ENCODE peak calls at places on chromosomes 11 and 22, in six cellular contexts. One of them, this sample, is unnamed.

GRCh38 chr22:37604875-37605274 is 3.8 kb upstream of the GGA1 start:
- DNase-seq in HepG2: no peak
- DNase-seq in H1: no peak
- DNase-seq in GM12891: no peak
- DNase-seq in GM12878: no peak
- DNase-seq in K562: no peak
- DNase-seq in this sample: no peak

GRCh38 chr22:45225732-45226560 is 14.7 kb downstream of the KIAA0930 start:
- DNase-seq in GM12891: no peak
- DNase-seq in K562: no peak
- DNase-seq in HepG2: peak; percentile 25
- DNase-seq in GM12878: no peak
- DNase-seq in H1: no peak
- DNase-seq in this sample: no peak

GRCh38 chr11:36254739-36255138 is 34.5 kb downstream of the COMMD9 start:
- DNase-seq in K562: no peak
- DNase-seq in GM12891: no peak
- DNase-seq in H1: no peak
- DNase-seq in HepG2: no peak
- DNase-seq in GM12878: no peak
- DNase-seq in this sample: no peak

GRCh38 chr11:86152901-86153300 is 84.0 kb upstream of the PICALM start:
- DNase-seq in K562: no peak
- DNase-seq in HepG2: no peak
- DNase-seq in GM12878: no peak
- DNase-seq in GM12891: no peak
- DNase-seq in H1: no peak
- DNase-seq in this sample: no peak

GRCh38 chr11:113668255-113668654 is 37.9 kb downstream of the TMPRSS5 start:
- DNase-seq in K562: no peak
- DNase-seq in H1: no peak
- DNase-seq in HepG2: no peak
- DNase-seq in GM12891: no peak
- DNase-seq in GM12878: no peak
- DNase-seq in this sample: no peak

GRCh38 chr11:35593143-35593542 is 25.1 kb upstream of the FJX1 start:
- DNase-seq in GM12891: no peak
- DNase-seq in HepG2: no peak
- DNase-seq in H1: no peak
- DNase-seq in K562: no peak
- DNase-seq in GM12878: no peak
- DNase-seq in this sample: no peak

GRCh38 chr22:41397143-41397811 is 15.5 kb downstream of the TEF start:
- DNase-seq in K562: no peak
- DNase-seq in GM12878: no peak
- DNase-seq in GM12891: no peak
- DNase-seq in HepG2: peak; percentile 91
- DNase-seq in H1: no peak
- DNase-seq in this sample: no peak

GRCh38 chr22:20588092-20588842 is 80.9 kb downstream of the MED15 start:
- DNase-seq in GM12878: no peak
- DNase-seq in K562: no peak
- DNase-seq in HepG2: no peak
- DNase-seq in GM12891: no peak
- DNase-seq in H1: no peak
- DNase-seq in this sample: no peak

GRCh38 chr11:44625759-44626523 is 60.5 kb downstream of the CD82 start:
- DNase-seq in H1: no peak
- DNase-seq in HepG2: no peak
- DNase-seq in GM12891: no peak
- DNase-seq in GM12878: no peak
- DNase-seq in K562: no peak
- DNase-seq in this sample: no peak

GRCh38 chr11:55357560-55358184 is 10.1 kb upstream of the OR4A15 start:
- DNase-seq in GM12891: no peak
- DNase-seq in GM12878: no peak
- DNase-seq in H1: no peak
- DNase-seq in HepG2: no peak
- DNase-seq in K562: no peak
- DNase-seq in this sample: no peak

GRCh38 chr11:2576116-2576515 is 123.7 kb downstream of the KCNQ1OT1 start:
- DNase-seq in GM12878: no peak
- DNase-seq in K562: no peak
- DNase-seq in H1: no peak
- DNase-seq in GM12891: no peak
- DNase-seq in HepG2: no peak
- DNase-seq in this sample: no peak

GRCh38 chr11:33454264-33454663 is 197.1 kb downstream of the HIPK3 start:
- DNase-seq in K562: no peak
- DNase-seq in HepG2: no peak
- DNase-seq in GM12891: no peak
- DNase-seq in H1: no peak
- DNase-seq in GM12878: no peak
- DNase-seq in this sample: no peak

GRCh38 chr11:65115361-65116082 is 2.0 kb downstream of the ZNHIT2 start:
- DNase-seq in H1: no peak
- DNase-seq in GM12878: no peak
- DNase-seq in K562: no peak
- DNase-seq in HepG2: no peak
- DNase-seq in GM12891: no peak
- DNase-seq in this sample: no peak

GRCh38 chr11:8258771-8259170 is 4.9 kb downstream of the LMO1 start:
- DNase-seq in HepG2: no peak
- DNase-seq in K562: no peak
- DNase-seq in H1: no peak
- DNase-seq in GM12878: no peak
- DNase-seq in GM12891: no peak
- DNase-seq in this sample: no peak

GRCh38 chr11:98732947-98733346 is 287.8 kb upstream of the CNTN5 start:
- DNase-seq in GM12891: no peak
- DNase-seq in HepG2: no peak
- DNase-seq in GM12878: no peak
- DNase-seq in K562: no peak
- DNase-seq in H1: no peak
- DNase-seq in this sample: no peak

GRCh38 chr11:78030429-78031325 is 7.6 kb upstream of the KCTD14 start:
- DNase-seq in H1: no peak
- DNase-seq in HepG2: peak; percentile 55
- DNase-seq in GM12878: no peak
- DNase-seq in GM12891: no peak
- DNase-seq in K562: no peak
- DNase-seq in this sample: no peak

GRCh38 chr11:75523189-75523588 is 2.6 kb downstream of the GDPD5 start:
- DNase-seq in HepG2: no peak
- DNase-seq in GM12891: no peak
- DNase-seq in K562: no peak
- DNase-seq in GM12878: no peak
- DNase-seq in H1: no peak
- DNase-seq in this sample: no peak

GRCh38 chr11:2399488-2400068 is 972 bp upstream of the TSSC4 start:
- DNase-seq in HepG2: no peak
- DNase-seq in H1: no peak
- DNase-seq in K562: no peak
- DNase-seq in GM12891: no peak
- DNase-seq in GM12878: no peak
- DNase-seq in this sample: no peak

GRCh38 chr22:38464992-38465672 is 2.8 kb upstream of the KDELR3 start:
- DNase-seq in GM12891: no peak
- DNase-seq in K562: no peak
- DNase-seq in HepG2: no peak
- DNase-seq in H1: no peak
- DNase-seq in GM12878: no peak
- DNase-seq in this sample: no peak

GRCh38 chr11:47396049-47396320 is 12.4 kb upstream of the SLC39A13 start:
- DNase-seq in K562: no peak
- DNase-seq in H1: no peak
- DNase-seq in GM12891: no peak
- DNase-seq in GM12878: no peak
- DNase-seq in HepG2: no peak
- DNase-seq in this sample: peak; percentile 11

GRCh38 chr11:47394322-47395224 is 13.8 kb upstream of the SLC39A13 start:
- DNase-seq in GM12891: peak; percentile 91
- DNase-seq in HepG2: peak; percentile 38
- DNase-seq in H1: no peak
- DNase-seq in GM12878: no peak
- DNase-seq in K562: peak; percentile 67
- DNase-seq in this sample: peak; percentile 89

GRCh38 chr11:47394050-47394321 is 14.4 kb upstream of the SLC39A13 start:
- DNase-seq in K562: no peak
- DNase-seq in HepG2: no peak
- DNase-seq in H1: no peak
- DNase-seq in GM12878: no peak
- DNase-seq in GM12891: no peak
- DNase-seq in this sample: no peak

GRCh38 chr11:47393163-47394049 is 15.0 kb upstream of the SLC39A13 start:
- DNase-seq in HepG2: no peak
- DNase-seq in K562: peak; percentile 54
- DNase-seq in H1: no peak
- DNase-seq in GM12891: no peak
- DNase-seq in GM12878: no peak
- DNase-seq in this sample: no peak

DNA sequence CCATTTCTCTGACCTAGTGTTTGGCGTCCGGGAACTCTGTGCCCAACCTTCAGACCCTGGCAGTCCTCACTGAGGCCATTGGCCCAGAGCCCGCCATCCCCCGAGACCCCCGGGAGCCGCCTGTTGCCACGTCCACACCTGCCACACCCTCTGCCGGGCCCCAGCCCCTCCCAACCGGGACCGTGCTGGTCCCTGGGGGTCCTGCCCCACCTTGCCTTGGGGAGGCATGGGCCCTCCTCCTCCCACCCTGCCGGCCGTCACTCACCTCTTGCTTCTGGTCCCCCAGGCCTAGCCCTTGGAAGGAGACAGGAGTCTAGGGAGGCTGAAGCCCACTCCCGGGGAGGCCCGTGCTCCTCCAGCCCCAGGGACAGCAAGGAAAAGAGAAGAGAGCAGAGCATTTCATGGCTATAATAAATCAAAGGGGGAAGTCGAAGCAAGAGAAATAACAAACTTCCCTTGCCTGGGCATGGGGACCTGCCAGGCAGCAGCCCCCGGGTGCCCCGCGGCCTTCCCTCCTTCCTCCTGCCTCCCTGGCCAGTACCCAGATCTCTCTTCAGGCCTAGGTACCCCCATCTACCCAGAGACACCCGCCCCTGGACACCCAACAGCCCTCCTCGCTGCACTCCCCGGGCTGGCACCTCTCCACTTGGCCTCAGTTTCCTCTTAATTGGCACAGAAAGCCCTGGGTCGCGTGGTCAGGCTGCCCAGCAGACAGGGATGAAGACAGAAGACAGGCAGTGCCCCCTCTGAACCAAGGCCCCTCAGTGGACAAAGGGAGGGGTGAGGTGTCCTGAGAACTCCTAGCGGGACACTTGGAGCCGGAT is 13.0 kb upstream of the SLC39A13 start:
- DNase-seq in HepG2: no peak
- DNase-seq in GM12878: no peak
- DNase-seq in GM12891: no peak
- DNase-seq in K562: no peak
- DNase-seq in H1: no peak
- DNase-seq in this sample: peak; percentile 35
- TF ChIP-seq TAF1 in HepG2: no peak
- TF ChIP-seq TAF1 in GM12878: no peak
- TF ChIP-seq TAF1 in GM12891: no peak
- TF ChIP-seq TAF1 in K562: no peak
- TF ChIP-seq TAF1 in H1: no peak
- TF ChIP-seq TAF1 in this sample: no peak

GRCh38 chr11:68212421-68213134 is 518 bp downstream of the KMT5B start:
- DNase-seq in HepG2: peak; percentile 65
- DNase-seq in GM12891: peak; percentile 74
- DNase-seq in K562: peak; percentile 85
- DNase-seq in GM12878: no peak
- DNase-seq in H1: no peak
- DNase-seq in this sample: peak; percentile 68
- TF ChIP-seq POLR2A in HepG2: no peak
- TF ChIP-seq POLR2A in GM12891: no peak
- TF ChIP-seq POLR2A in K562: no peak
- TF ChIP-seq POLR2A in GM12878: no peak
- TF ChIP-seq POLR2A in H1: peak; percentile 51
- TF ChIP-seq POLR2A in this sample: no peak

GRCh38 chr22:36364255-36365019 is 23.3 kb downstream of the MYH9 start:
- DNase-seq in H1: no peak
- DNase-seq in K562: no peak
- DNase-seq in HepG2: no peak
- DNase-seq in GM12891: no peak
- DNase-seq in GM12878: no peak
- DNase-seq in this sample: no peak

GRCh38 chr22:36362077-36362476 is 25.7 kb downstream of the MYH9 start:
- DNase-seq in H1: no peak
- DNase-seq in HepG2: no peak
- DNase-seq in GM12878: no peak
- DNase-seq in K562: no peak
- DNase-seq in GM12891: no peak
- DNase-seq in this sample: no peak

GRCh38 chr22:36363378-36363931 is 24.3 kb downstream of the MYH9 start:
- DNase-seq in HepG2: peak; percentile 82
- DNase-seq in GM12891: no peak
- DNase-seq in GM12878: no peak
- DNase-seq in H1: no peak
- DNase-seq in K562: no peak
- DNase-seq in this sample: no peak

GRCh38 chr22:36360871-36361383 is 26.8 kb downstream of the MYH9 start:
- DNase-seq in K562: no peak
- DNase-seq in HepG2: no peak
- DNase-seq in GM12891: no peak
- DNase-seq in GM12878: no peak
- DNase-seq in H1: no peak
- DNase-seq in this sample: no peak

GRCh38 chr22:36362819-36363377 is 24.9 kb downstream of the MYH9 start:
- DNase-seq in HepG2: no peak
- DNase-seq in H1: no peak
- DNase-seq in K562: no peak
- DNase-seq in GM12891: no peak
- DNase-seq in GM12878: no peak
- DNase-seq in this sample: no peak
- TF ChIP-seq TAF1 in HepG2: no peak
- TF ChIP-seq TAF1 in H1: no peak
- TF ChIP-seq TAF1 in K562: no peak
- TF ChIP-seq TAF1 in GM12891: no peak
- TF ChIP-seq TAF1 in GM12878: no peak
- TF ChIP-seq TAF1 in this sample: no peak

DNA sequence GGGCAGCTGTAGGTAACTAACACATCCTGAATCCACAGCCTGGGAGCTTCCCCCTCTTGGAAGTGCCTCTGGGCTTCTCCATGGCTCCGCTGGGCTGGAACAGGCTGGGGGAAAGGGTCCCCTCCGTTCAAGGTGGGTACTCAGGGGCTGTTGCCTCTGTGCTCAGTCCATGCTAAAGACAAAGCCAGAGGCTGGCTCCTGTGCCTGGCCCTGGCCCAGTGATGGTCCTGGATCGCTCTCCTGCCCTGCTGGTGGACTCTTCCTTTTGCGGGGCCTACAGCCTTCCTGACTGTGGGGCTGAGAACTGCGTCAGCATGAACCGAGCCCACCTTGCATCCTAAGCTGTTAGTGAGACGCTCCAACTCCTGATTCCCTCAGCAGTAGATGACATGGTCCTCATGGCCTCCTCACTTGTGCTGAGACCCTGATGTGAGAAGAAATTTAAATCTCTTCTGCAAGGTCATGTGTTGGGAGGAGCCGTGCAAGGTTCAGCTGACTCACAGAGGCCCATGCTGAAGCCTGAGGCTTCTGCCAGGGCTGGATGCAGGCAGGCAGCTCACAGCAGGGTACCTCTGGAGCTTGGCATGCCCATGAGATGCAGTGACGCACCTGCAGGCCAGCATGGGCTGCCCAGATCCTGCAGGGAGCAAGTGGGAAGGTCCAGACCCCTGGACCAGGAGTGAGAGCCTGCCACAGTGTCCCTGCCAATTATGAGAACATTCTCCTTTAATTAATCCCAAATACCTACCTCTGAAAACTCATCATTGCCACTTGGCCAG is 1285.5 kb downstream of the TBC1D22A start:
- DNase-seq in H1: no peak
- DNase-seq in GM12891: no peak
- DNase-seq in GM12878: no peak
- DNase-seq in K562: no peak
- DNase-seq in HepG2: no peak
- DNase-seq in this sample: no peak
- TF ChIP-seq POLR2A in H1: no peak
- TF ChIP-seq POLR2A in GM12891: no peak
- TF ChIP-seq POLR2A in GM12878: no peak
- TF ChIP-seq POLR2A in K562: no peak
- TF ChIP-seq POLR2A in HepG2: no peak
- TF ChIP-seq POLR2A in this sample: no peak